ENCODE peak calls at places on chromosomes 12 and 14, in five cellular contexts. Q is H1, S is HepG2, X is K562, F is GM12878. P is an unnamed sample.

GRCh38 chr14:80055912-80056801 is 155.1 kb downstream of the DIO2 start:
- DNase-seq in Q (peak), S (peak), X (peak), F (no peak), P (peak)

GRCh38 chr14:67359319-67359774 is 257 bp downstream of the ATP6V1D start:
- DNase-seq in Q (no peak), S (peak), X (no peak), F (no peak), P (peak)

GRCh38 chr12:121989266-121989950 is 32.3 kb upstream of the BCL7A start:
- DNase-seq in Q (no peak), S (no peak), X (no peak), F (no peak), P (no peak)

GRCh38 chr12:31386364-31386777 is 60.4 kb upstream of the SINHCAF start:
- DNase-seq in Q (peak), S (no peak), X (no peak), F (no peak), P (no peak)

GRCh38 chr14:92511472-92512247 is 1.9 kb upstream of the RIN3 start:
- DNase-seq in Q (no peak), S (no peak), X (no peak), F (no peak), P (peak)

GRCh38 chr14:105247715-105248367 is 492 bp upstream of the BTBD6 start:
- DNase-seq in Q (no peak), S (no peak), X (no peak), F (no peak), P (no peak)

GRCh38 chr14:54857830-54858269 is 44.8 kb downstream of the GCH1 start:
- DNase-seq in Q (no peak), S (no peak), X (no peak), F (peak), P (no peak)

GRCh38 chr14:80108430-80108829 is 102.9 kb downstream of the DIO2 start:
- DNase-seq in Q (no peak), S (no peak), X (no peak), F (no peak), P (no peak)

GRCh38 chr14:73786942-73787759 is 64.5 kb upstream of the PTGR2 start:
- DNase-seq in Q (no peak), S (no peak), X (peak), F (no peak), P (peak)

GRCh38 chr12:23950011-23950774 is 723 bp upstream of the SOX5 start:
- DNase-seq in Q (no peak), S (peak), X (peak), F (no peak), P (no peak)

GRCh38 chr12:45216297-45216982 is 545 bp downstream of the ANO6 start:
- DNase-seq in Q (no peak), S (peak), X (peak), F (no peak), P (peak)

GRCh38 chr12:1880876-1881275 is 37.6 kb downstream of the CACNA2D4 start:
- DNase-seq in Q (no peak), S (no peak), X (no peak), F (no peak), P (no peak)

GRCh38 chr14:104502060-104502459 is 77.5 kb upstream of the C14orf180 start:
- DNase-seq in Q (no peak), S (no peak), X (no peak), F (no peak), P (no peak)

GRCh38 chr12:2431810-2432209 is 363.0 kb upstream of the FKBP4 start:
- DNase-seq in Q (no peak), S (no peak), X (no peak), F (no peak), P (no peak)

GRCh38 chr12:71216725-71217579 is 59.2 kb upstream of the TSPAN8 start:
- DNase-seq in Q (no peak), S (peak), X (peak), F (no peak), P (peak)

GRCh38 chr14:80988742-80989429 is 33.5 kb downstream of the TSHR start:
- DNase-seq in Q (no peak), S (no peak), X (no peak), F (no peak), P (no peak)

GRCh38 chr12:110869035-110869434 is 22.2 kb downstream of the CCDC63 start:
- DNase-seq in Q (no peak), S (no peak), X (no peak), F (no peak), P (no peak)

GRCh38 chr12:101414533-101415119 is 7.1 kb upstream of the ARL1 start:
- DNase-seq in Q (no peak), S (peak), X (peak), F (peak), P (peak)

GRCh38 chr14:59583755-59584154 is 7.1 kb upstream of the CCDC175 start:
- DNase-seq in Q (no peak), S (no peak), X (no peak), F (no peak), P (no peak)

GRCh38 chr14:22650960-22651521 is 6.9 kb upstream of the OR6J1 start:
- DNase-seq in Q (peak), S (no peak), X (peak), F (peak), P (peak)

GRCh38 chr12:58882796-58883195 is 37.5 kb downstream of the LRIG3 start:
- DNase-seq in Q (peak), S (no peak), X (no peak), F (no peak), P (no peak)

GRCh38 chr14:36647827-36648753 is 13.6 kb upstream of the PAX9 start:
- DNase-seq in Q (no peak), S (peak), X (peak), F (no peak), P (peak)

GRCh38 chr14:104320611-104321086 is 182.3 kb downstream of the KIF26A start:
- DNase-seq in Q (no peak), S (no peak), X (no peak), F (no peak), P (no peak)

GRCh38 chr12:59834659-59835474 is 239.0 kb downstream of the SLC16A7 start:
- DNase-seq in Q (no peak), S (peak), X (no peak), F (no peak), P (no peak)

GRCh38 chr12:111412007-111412829 is 6.5 kb downstream of the SH2B3 start:
- DNase-seq in Q (no peak), S (no peak), X (no peak), F (no peak), P (no peak)

GRCh38 chr12:52566847-52567291 is 6.8 kb downstream of the KRT74 start:
- DNase-seq in Q (no peak), S (no peak), X (peak), F (no peak), P (no peak)

GRCh38 chr12:46402451-46402850 is 29.9 kb upstream of the SLC38A2 start:
- DNase-seq in Q (no peak), S (no peak), X (no peak), F (no peak), P (no peak)

GRCh38 chr12:46402861-46403731 is 30.5 kb upstream of the SLC38A2 start:
- DNase-seq in Q (no peak), S (peak), X (no peak), F (no peak), P (no peak)

GRCh38 chr12:46403732-46404097 is 31.1 kb upstream of the SLC38A2 start:
- DNase-seq in Q (no peak), S (no peak), X (no peak), F (no peak), P (no peak)

GRCh38 chr12:46400406-46400805 is 27.8 kb upstream of the SLC38A2 start:
- DNase-seq in Q (no peak), S (no peak), X (no peak), F (no peak), P (no peak)

GRCh38 chr12:46401703-46402102 is 29.1 kb upstream of the SLC38A2 start:
- DNase-seq in Q (no peak), S (no peak), X (no peak), F (no peak), P (no peak)
- TF ChIP-seq HDAC2 in Q (no peak), S (no peak), X (no peak), F (no peak), P (no peak)

GRCh38 chr12:26018926-26019325 is 60.4 kb downstream of the RASSF8 start:
- DNase-seq in Q (no peak), S (no peak), X (no peak), F (no peak), P (no peak)
- TF ChIP-seq HDAC2 in Q (no peak), S (no peak), X (no peak), F (no peak), P (no peak)

DNA sequence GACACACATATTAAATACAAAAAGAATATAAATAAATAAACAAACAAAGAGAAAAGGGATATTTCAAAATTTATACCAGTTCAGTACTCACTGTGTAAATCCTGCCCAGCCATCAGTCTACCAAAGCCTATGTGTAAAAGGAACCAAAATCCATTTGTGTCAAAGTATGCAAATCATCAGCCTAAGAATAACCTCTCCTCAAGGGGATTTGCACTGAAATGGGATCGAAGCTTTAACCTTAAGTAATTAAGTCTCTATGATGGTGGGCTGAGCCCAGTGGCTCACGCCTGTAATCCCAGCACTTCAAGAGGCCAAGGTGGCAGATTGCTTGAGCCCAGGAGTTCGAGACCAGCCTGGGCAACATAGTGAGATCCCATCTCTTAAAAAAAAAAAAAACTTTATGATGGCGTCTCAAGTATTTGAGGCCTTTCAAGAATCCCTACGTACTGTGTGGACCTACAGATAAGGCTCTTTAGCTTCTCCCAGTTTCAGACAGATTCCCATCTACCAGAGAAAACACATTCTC is 57.8 kb upstream of the METAP2 start:
- DNase-seq in Q (no peak), S (no peak), X (no peak), F (no peak), P (no peak)
- TF ChIP-seq HDAC2 in Q (no peak), S (no peak), X (no peak), F (no peak), P (no peak)

GRCh38 chr14:50452979-50453705 is 56.5 kb upstream of the CDKL1 start:
- DNase-seq in Q (no peak), S (no peak), X (no peak), F (no peak), P (no peak)

GRCh38 chr14:50447491-50447890 is 50.8 kb upstream of the CDKL1 start:
- DNase-seq in Q (no peak), S (no peak), X (no peak), F (no peak), P (no peak)

GRCh38 chr14:50453869-50454268 is 57.2 kb upstream of the CDKL1 start:
- DNase-seq in Q (no peak), S (no peak), X (no peak), F (no peak), P (no peak)

GRCh38 chr14:50451854-50452253 is 55.2 kb upstream of the CDKL1 start:
- DNase-seq in Q (no peak), S (no peak), X (no peak), F (no peak), P (no peak)

GRCh38 chr14:50452285-50452684 is 55.6 kb upstream of the CDKL1 start:
- DNase-seq in Q (no peak), S (no peak), X (no peak), F (no peak), P (no peak)
- TF ChIP-seq HDAC2 in Q (no peak), S (no peak), X (no peak), F (no peak), P (no peak)